ENCODE peak calls at places on chromosomes 7 and 10, in ten cellular contexts. V, D, Y, R, A, K, P, I, X and Z are unnamed samples.

GRCh38 chr10:96588601-96589419 is 2.0 kb upstream of the TM9SF3 start:
- DNase-seq in I (no peak), R (no peak), X (no peak), P (no peak), V (no peak), Y (peak; percentile 52), A (no peak), D (no peak), K (no peak), Z (no peak)

GRCh38 chr10:25575343-25575742 is 358.7 kb upstream of the MYO3A start:
- DNase-seq in K (no peak), R (no peak), Y (no peak), I (no peak), P (no peak), D (no peak), V (no peak), X (no peak), A (no peak), Z (no peak)

GRCh38 chr7:77353911-77354310 is 62.2 kb downstream of the GSAP start:
- DNase-seq in K (no peak), Y (no peak), V (no peak), I (no peak), R (no peak), A (no peak), P (no peak), D (no peak), X (no peak), Z (no peak)

GRCh38 chr7:8425223-8425622 is 8.2 kb upstream of the NXPH1 start:
- DNase-seq in D (no peak), K (no peak), P (no peak), R (no peak), Y (no peak), V (no peak), A (no peak), I (no peak), X (no peak), Z (no peak)

GRCh38 chr10:71911296-71911954 is 52.8 kb upstream of the CHST3 start:
- DNase-seq in V (no peak), A (no peak), D (no peak), I (no peak), X (no peak), K (no peak), P (no peak), R (no peak), Y (peak; percentile 24), Z (no peak)

GRCh38 chr10:13272164-13272571 is 27.7 kb downstream of the PHYH start:
- DNase-seq in Y (peak; percentile 56), P (no peak), A (peak; percentile 29), I (peak; percentile 58), K (peak; percentile 83), R (peak; percentile 48), D (no peak), V (peak; percentile 66), X (no peak), Z (no peak)

GRCh38 chr7:111006691-111007090 is 84.2 kb upstream of the LRRN3 start:
- DNase-seq in V (no peak), A (no peak), K (no peak), X (no peak), R (no peak), Y (peak; percentile 60), I (no peak), D (no peak), P (no peak), Z (no peak)

GRCh38 chr10:16756561-16757221 is 60.5 kb downstream of the RSU1 start:
- DNase-seq in K (no peak), D (no peak), Y (peak; percentile 60), R (no peak), X (no peak), I (no peak), P (no peak), A (no peak), V (no peak), Z (no peak)

GRCh38 chr7:142956951-142957623 is 5.1 kb downstream of the KEL start:
- DNase-seq in A (no peak), I (no peak), V (no peak), D (peak; percentile 10), K (no peak), R (no peak), X (no peak), P (no peak), Y (no peak), Z (peak; percentile 91)

GRCh38 chr7:73612598-73613269 is 11.6 kb downstream of the MLXIPL start:
- DNase-seq in D (no peak), V (peak; percentile 82), A (no peak), P (no peak), Y (peak; percentile 41), K (no peak), I (no peak), X (no peak), R (no peak), Z (peak; percentile 90)

GRCh38 chr10:94640562-94640961 is 43.0 kb upstream of the CYP2C18 start:
- DNase-seq in X (no peak), A (peak; percentile 18), Y (no peak), V (no peak), I (no peak), R (no peak), K (no peak), P (no peak), D (no peak), Z (no peak)

GRCh38 chr10:94630017-94630688 is 53.4 kb upstream of the CYP2C18 start:
- DNase-seq in Y (peak; percentile 42), P (no peak), K (no peak), D (peak; percentile 24), X (peak; percentile 37), I (no peak), V (no peak), R (no peak), A (peak; percentile 23), Z (peak; percentile 29)

GRCh38 chr10:16945566-16945965 is 128.3 kb upstream of the RSU1 start:
- DNase-seq in P (no peak), K (no peak), D (no peak), A (no peak), V (no peak), R (no peak), Y (peak; percentile 49), I (no peak), X (no peak), Z (no peak)

GRCh38 chr7:29369909-29370488 is 175.4 kb downstream of the CHN2 start:
- DNase-seq in R (no peak), V (no peak), K (no peak), Y (peak; percentile 13), I (no peak), D (no peak), A (no peak), P (no peak), X (no peak), Z (no peak)

GRCh38 chr10:18582803-18583202 is 68.6 kb downstream of the NSUN6 start:
- DNase-seq in K (no peak), R (no peak), A (no peak), X (no peak), D (no peak), P (no peak), Y (no peak), V (no peak), I (no peak), Z (no peak)

GRCh38 chr10:90075995-90076394 is 374.6 kb downstream of the KIF20B start:
- DNase-seq in D (no peak), R (no peak), P (no peak), Y (no peak), V (no peak), K (no peak), A (no peak), I (no peak), X (no peak), Z (no peak)

GRCh38 chr7:69699949-69700715 is 101.9 kb downstream of the AUTS2 start:
- DNase-seq in Y (no peak), R (no peak), D (no peak), P (no peak), I (no peak), K (no peak), X (no peak), V (no peak), A (peak; percentile 45), Z (no peak)

GRCh38 chr7:43303740-43304241 is 191.3 kb downstream of the HECW1 start:
- DNase-seq in A (no peak), I (no peak), D (peak; percentile 12), K (no peak), P (no peak), V (no peak), X (no peak), R (no peak), Y (peak; percentile 15), Z (no peak)

DNA sequence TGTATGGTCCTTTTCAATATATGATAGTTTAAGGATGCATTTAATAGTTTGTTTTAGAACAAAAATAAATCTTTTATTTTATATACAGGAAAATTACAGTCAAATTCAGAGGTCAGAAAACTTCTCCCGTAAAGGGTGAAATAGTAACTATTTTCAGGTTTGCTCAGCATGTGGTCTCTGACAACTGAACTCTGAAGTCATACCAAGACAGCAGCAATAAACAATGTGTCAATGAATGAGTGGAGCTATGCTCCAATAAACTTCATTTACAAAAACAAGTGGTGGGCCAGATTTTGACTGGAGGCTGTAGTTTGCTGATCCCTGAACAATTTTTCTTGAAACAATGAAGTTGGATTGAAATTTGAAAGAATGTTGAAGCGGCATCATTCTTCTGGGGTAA is 123.6 kb downstream of the ZNF248 start:
- DNase-seq in V (no peak), I (no peak), A (no peak), X (no peak), R (no peak), Y (no peak), P (no peak), D (no peak), K (no peak), Z (no peak)
- H3K9me3 ChIP-seq in V (no peaks in the 10 kb centered on the region), I (no peaks in the 10 kb centered on the region), A (no peaks in the 10 kb centered on the region), X (peaks cover 18% of the 10 kb centered on the region), R (no peaks in the 10 kb centered on the region), Y (no peaks in the 10 kb centered on the region), P (no peaks in the 10 kb centered on the region), D (no peaks in the 10 kb centered on the region), K (no peaks in the 10 kb centered on the region), Z (peaks cover 12% of the 10 kb centered on the region)

GRCh38 chr7:158313931-158314330 is 273.7 kb downstream of the PTPRN2 start:
- DNase-seq in D (no peak), P (no peak), I (no peak), Y (no peak), V (no peak), A (no peak), R (no peak), K (no peak), X (no peak), Z (no peak)
- H3K9me3 ChIP-seq in D (peaks cover 4% of the 10 kb centered on the region), P (peaks cover 6% of the 10 kb centered on the region), I (no peaks in the 10 kb centered on the region), Y (no peaks in the 10 kb centered on the region), V (no peaks in the 10 kb centered on the region), A (peaks cover 3% of the 10 kb centered on the region), R (no peaks in the 10 kb centered on the region), K (no peaks in the 10 kb centered on the region), X (peaks cover 36% of the 10 kb centered on the region), Z (peaks cover 14% of the 10 kb centered on the region)

GRCh38 chr10:38174341-38174740 is 80.2 kb downstream of the ZNF37A start:
- DNase-seq in Y (no peak), X (no peak), R (no peak), P (no peak), A (no peak), K (no peak), D (no peak), V (no peak), I (no peak), Z (no peak)
- H3K9me3 ChIP-seq in Y (no peaks in the 10 kb centered on the region), X (peaks cover 12% of the 10 kb centered on the region), R (no peaks in the 10 kb centered on the region), P (no peaks in the 10 kb centered on the region), A (no peaks in the 10 kb centered on the region), K (no peaks in the 10 kb centered on the region), D (no peaks in the 10 kb centered on the region), V (no peaks in the 10 kb centered on the region), I (no peaks in the 10 kb centered on the region), Z (no peaks in the 10 kb centered on the region)

DNA sequence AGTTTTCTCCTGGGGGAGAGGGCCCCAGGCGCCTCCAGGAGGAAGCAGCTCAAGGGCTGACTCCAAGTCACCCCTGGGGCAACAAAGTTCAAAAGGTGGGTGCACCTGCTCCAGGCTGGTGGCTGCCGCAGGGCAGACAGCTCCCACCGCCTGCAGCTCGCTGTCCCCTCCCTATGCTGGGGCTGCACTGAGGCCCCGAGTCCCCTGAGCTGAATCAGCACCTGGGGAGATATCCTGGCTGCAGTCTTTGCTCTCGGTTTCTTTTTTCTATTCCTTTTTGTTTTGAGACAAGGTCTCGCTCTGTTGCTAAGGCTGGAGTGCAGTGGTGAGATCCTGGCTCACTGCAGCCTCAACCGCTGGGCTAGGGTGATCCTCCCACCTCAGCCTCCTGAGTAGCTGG is 183.4 kb downstream of the DNAJB6 start:
- DNase-seq in I (no peak), V (no peak), D (no peak), K (no peak), R (no peak), Y (no peak), P (no peak), A (no peak), X (no peak), Z (no peak)
- H3K9me3 ChIP-seq in I (no peaks in the 10 kb centered on the region), V (no peaks in the 10 kb centered on the region), D (no peaks in the 10 kb centered on the region), K (no peaks in the 10 kb centered on the region), R (no peaks in the 10 kb centered on the region), Y (no peaks in the 10 kb centered on the region), P (no peaks in the 10 kb centered on the region), A (no peaks in the 10 kb centered on the region), X (peaks cover 8% of the 10 kb centered on the region), Z (no peaks in the 10 kb centered on the region)